ENCODE peak calls at places on chromosomes 1 and 21, in nine cellular contexts. T is NCI-H1417 treated with DMSO at 0.1 percent for 48 hours; G is GM12892; F is GM12891; H is erythroblast; S is renal cortical epithelial cell; K is stimulated activated effector memory CD8-positive, alpha-beta T cell treated with anti-CD3 and anti-CD28 coated beads, Interleukin-12 subunit alpha, Interleukin-12 subunit beta, amount 100 ng/mL, for 72 hours; L is amniotic stem cell; N is glomerular endothelial cell. C is an unnamed sample.

GRCh38 chr1:67441183-67441582 is 11.0 kb upstream of the SERBP1 start:
- DNase-seq in T (no peak), G (no peak), F (no peak), H (peak; percentile 33), S (peak; percentile 44), K (no peak), L (no peak), N (no peak), C (no peak)

GRCh38 chr1:47805826-47806450 is 191.2 kb downstream of the TRABD2B start:
- DNase-seq in T (no peak), G (no peak), F (no peak), H (no peak), S (no peak), K (no peak), L (no peak), N (no peak), C (no peak)

GRCh38 chr1:96710708-96711477 is 10.7 kb upstream of the PTBP2 start:
- DNase-seq in T (no peak), G (no peak), F (no peak), H (no peak), S (peak; percentile 72), K (no peak), L (peak; percentile 3), N (no peak), C (no peak)

GRCh38 chr1:153790282-153790995 is 15.2 kb downstream of the SLC27A3 start:
- DNase-seq in T (no peak), G (no peak), F (no peak), H (no peak), S (no peak), K (no peak), L (no peak), N (no peak), C (no peak)

GRCh38 chr1:41493626-41494350 is 9.3 kb upstream of the EDN2 start:
- DNase-seq in T (no peak), G (no peak), F (no peak), H (peak; percentile 17), S (no peak), K (no peak), L (no peak), N (no peak), C (no peak)

GRCh38 chr1:12528021-12528852 is 89.8 kb downstream of the DHRS3 start:
- DNase-seq in T (no peak), G (no peak), F (no peak), H (no peak), S (peak; percentile 81), K (no peak), L (no peak), N (no peak), C (no peak)

GRCh38 chr1:240306673-240307072 is 215.0 kb downstream of the FMN2 start:
- DNase-seq in T (no peak), G (no peak), F (no peak), H (no peak), S (no peak), K (no peak), L (no peak), N (no peak), C (no peak)

GRCh38 chr21:32884062-32884461 is 112.5 kb upstream of the PAXBP1 start:
- DNase-seq in T (no peak), G (no peak), F (no peak), H (no peak), S (no peak), K (no peak), L (no peak), N (no peak), C (no peak)

GRCh38 chr1:44646276-44646675 is 28.0 kb downstream of the TMEM53 start:
- DNase-seq in T (no peak), G (no peak), F (no peak), H (no peak), S (no peak), K (no peak), L (no peak), N (no peak), C (no peak)

GRCh38 chr1:201737350-201738060 is 91.5 kb upstream of the IPO9 start:
- DNase-seq in T (no peak), G (no peak), F (no peak), H (no peak), S (no peak), K (no peak), L (peak; percentile 26), N (no peak), C (no peak)

GRCh38 chr1:100443739-100444571 is 91.6 kb downstream of the CDC14A start:
- DNase-seq in T (no peak), G (no peak), F (no peak), H (peak; percentile 29), S (peak; percentile 19), K (no peak), L (no peak), N (peak; percentile 52), C (no peak)

GRCh38 chr1:230105754-230106625 is 39.0 kb downstream of the GALNT2 start:
- DNase-seq in T (no peak), G (no peak), F (no peak), H (no peak), S (peak; percentile 99), K (no peak), L (peak; percentile 17), N (peak; percentile 55), C (no peak)

GRCh38 chr21:43302356-43302700 is 124.6 kb downstream of the SIK1 start:
- DNase-seq in T (no peak), G (no peak), F (no peak), H (no peak), S (no peak), K (no peak), L (no peak), N (no peak), C (no peak)

GRCh38 chr1:185798505-185798904 is 64.3 kb downstream of the HMCN1 start:
- DNase-seq in T (no peak), G (no peak), F (no peak), H (no peak), S (no peak), K (no peak), L (no peak), N (no peak), C (no peak)

GRCh38 chr1:200642481-200642880 is 21.9 kb upstream of the KIF14 start:
- DNase-seq in T (no peak), G (no peak), F (no peak), H (no peak), S (no peak), K (no peak), L (no peak), N (no peak), C (no peak)

C was measured in NK-92 treated with Interleukin-12 subunit alpha and Interleukin-12 subunit beta, amount 100 ng/mL, for 24 hours.